ENCODE peak calls at places on chromosomes 13 and 19, in eight cellular contexts. One of them, this sample, is unnamed.

GRCh38 chr13:31394491-31394890 is 194.7 kb downstream of the B3GLCT start:
- DNase-seq in A549: no peak
- DNase-seq in HCT116: no peak
- DNase-seq in hepatocyte: no peak
- DNase-seq in thoracic aorta: no peak
- DNase-seq in heart left ventricle: no peak
- DNase-seq in fibroblast of lung: no peak
- DNase-seq in IMR-90: no peak
- DNase-seq in this sample: no peak

GRCh38 chr19:39915101-39915847 is 19.2 kb downstream of the FCGBP start:
- DNase-seq in HCT116: no peak
- DNase-seq in thoracic aorta: no peak
- DNase-seq in hepatocyte: peak; percentile 2
- DNase-seq in A549: no peak
- DNase-seq in IMR-90: no peak
- DNase-seq in heart left ventricle: no peak
- DNase-seq in fibroblast of lung: no peak
- DNase-seq in this sample: no peak

GRCh38 chr19:53896682-53897081 is 12.4 kb upstream of the CACNG7 start:
- DNase-seq in HCT116: no peak
- DNase-seq in fibroblast of lung: no peak
- DNase-seq in IMR-90: no peak
- DNase-seq in thoracic aorta: no peak
- DNase-seq in hepatocyte: no peak
- DNase-seq in A549: no peak
- DNase-seq in heart left ventricle: no peak
- DNase-seq in this sample: no peak

GRCh38 chr13:52001120-52001731 is 10.0 kb downstream of the ATP7B start:
- DNase-seq in HCT116: peak; percentile 32
- DNase-seq in thoracic aorta: no peak
- DNase-seq in IMR-90: peak; percentile 49
- DNase-seq in hepatocyte: peak; percentile 54
- DNase-seq in A549: peak; percentile 46
- DNase-seq in fibroblast of lung: peak; percentile 71
- DNase-seq in heart left ventricle: no peak
- DNase-seq in this sample: no peak

GRCh38 chr19:35977446-35978222 is 17.4 kb upstream of the SDHAF1 start:
- DNase-seq in fibroblast of lung: no peak
- DNase-seq in thoracic aorta: no peak
- DNase-seq in hepatocyte: no peak
- DNase-seq in HCT116: peak; percentile 45
- DNase-seq in IMR-90: no peak
- DNase-seq in A549: peak; percentile 66
- DNase-seq in heart left ventricle: no peak
- DNase-seq in this sample: no peak

GRCh38 chr19:3932931-3933810 is at the start of gene NMRK2:
- DNase-seq in IMR-90: no peak
- DNase-seq in HCT116: no peak
- DNase-seq in thoracic aorta: no peak
- DNase-seq in hepatocyte: peak; percentile 51
- DNase-seq in fibroblast of lung: no peak
- DNase-seq in heart left ventricle: peak; percentile 71
- DNase-seq in A549: no peak
- DNase-seq in this sample: no peak

GRCh38 chr19:32483574-32483973 is 78.0 kb downstream of the DPY19L3 start:
- DNase-seq in IMR-90: no peak
- DNase-seq in thoracic aorta: no peak
- DNase-seq in HCT116: no peak
- DNase-seq in fibroblast of lung: no peak
- DNase-seq in heart left ventricle: no peak
- DNase-seq in A549: no peak
- DNase-seq in hepatocyte: no peak
- DNase-seq in this sample: no peak

GRCh38 chr13:71408416-71408815 is 458.6 kb downstream of the DACH1 start:
- DNase-seq in A549: no peak
- DNase-seq in HCT116: no peak
- DNase-seq in fibroblast of lung: no peak
- DNase-seq in IMR-90: no peak
- DNase-seq in thoracic aorta: no peak
- DNase-seq in hepatocyte: no peak
- DNase-seq in heart left ventricle: no peak
- DNase-seq in this sample: no peak

GRCh38 chr13:26440111-26440510 is 117.4 kb upstream of the WASF3 start:
- DNase-seq in thoracic aorta: no peak
- DNase-seq in HCT116: no peak
- DNase-seq in heart left ventricle: no peak
- DNase-seq in fibroblast of lung: no peak
- DNase-seq in hepatocyte: no peak
- DNase-seq in A549: no peak
- DNase-seq in IMR-90: peak; percentile 33
- DNase-seq in this sample: no peak

GRCh38 chr13:26020536-26021290 is 31.1 kb downstream of the SHISA2 start:
- DNase-seq in heart left ventricle: no peak
- DNase-seq in fibroblast of lung: no peak
- DNase-seq in thoracic aorta: no peak
- DNase-seq in A549: no peak
- DNase-seq in hepatocyte: no peak
- DNase-seq in HCT116: no peak
- DNase-seq in IMR-90: no peak
- DNase-seq in this sample: no peak

GRCh38 chr19:40234429-40235237 is 8.1 kb upstream of the CCNP start:
- DNase-seq in HCT116: no peak
- DNase-seq in IMR-90: no peak
- DNase-seq in fibroblast of lung: no peak
- DNase-seq in thoracic aorta: no peak
- DNase-seq in A549: no peak
- DNase-seq in heart left ventricle: no peak
- DNase-seq in hepatocyte: no peak
- DNase-seq in this sample: no peak

GRCh38 chr19:40542197-40542859 is 34.3 kb upstream of the SHKBP1 start:
- DNase-seq in A549: no peak
- DNase-seq in fibroblast of lung: peak; percentile 96
- DNase-seq in IMR-90: peak; percentile 60
- DNase-seq in hepatocyte: peak; percentile 44
- DNase-seq in heart left ventricle: peak; percentile 74
- DNase-seq in HCT116: no peak
- DNase-seq in thoracic aorta: peak; percentile 26
- DNase-seq in this sample: peak; percentile 88

GRCh38 chr19:862529-863304 is 3.3 kb downstream of the CFD start:
- DNase-seq in fibroblast of lung: peak; percentile 56
- DNase-seq in IMR-90: peak; percentile 17
- DNase-seq in hepatocyte: peak; percentile 65
- DNase-seq in HCT116: no peak
- DNase-seq in heart left ventricle: no peak
- DNase-seq in thoracic aorta: no peak
- DNase-seq in A549: no peak
- DNase-seq in this sample: no peak

GRCh38 chr13:106610511-106610910 is 42.6 kb upstream of the ARGLU1 start:
- DNase-seq in IMR-90: peak; percentile 82
- DNase-seq in thoracic aorta: no peak
- DNase-seq in A549: no peak
- DNase-seq in heart left ventricle: no peak
- DNase-seq in hepatocyte: peak; percentile 42
- DNase-seq in fibroblast of lung: peak; percentile 26
- DNase-seq in HCT116: no peak
- DNase-seq in this sample: no peak

GRCh38 chr13:58587183-58587582 is 955.6 kb downstream of the PCDH17 start:
- DNase-seq in IMR-90: no peak
- DNase-seq in HCT116: no peak
- DNase-seq in fibroblast of lung: no peak
- DNase-seq in hepatocyte: no peak
- DNase-seq in A549: no peak
- DNase-seq in thoracic aorta: no peak
- DNase-seq in heart left ventricle: no peak
- DNase-seq in this sample: no peak

GRCh38 chr19:47260476-47260875 is 4.2 kb downstream of the CCDC9 start:
- DNase-seq in HCT116: no peak
- DNase-seq in IMR-90: no peak
- DNase-seq in fibroblast of lung: no peak
- DNase-seq in thoracic aorta: no peak
- DNase-seq in A549: no peak
- DNase-seq in hepatocyte: no peak
- DNase-seq in heart left ventricle: no peak
- DNase-seq in this sample: no peak

GRCh38 chr19:18969953-18970659 is 29.1 kb upstream of the HOMER3 start:
- DNase-seq in thoracic aorta: no peak
- DNase-seq in IMR-90: no peak
- DNase-seq in fibroblast of lung: no peak
- DNase-seq in heart left ventricle: no peak
- DNase-seq in hepatocyte: no peak
- DNase-seq in HCT116: no peak
- DNase-seq in A549: no peak
- DNase-seq in this sample: no peak

GRCh38 chr19:40693150-40693788 is 2.8 kb upstream of the NUMBL start:
- DNase-seq in fibroblast of lung: no peak
- DNase-seq in thoracic aorta: no peak
- DNase-seq in hepatocyte: no peak
- DNase-seq in heart left ventricle: no peak
- DNase-seq in HCT116: no peak
- DNase-seq in A549: no peak
- DNase-seq in IMR-90: no peak
- DNase-seq in this sample: no peak

GRCh38 chr13:21576424-21576823 is 27.5 kb downstream of the MICU2 start:
- DNase-seq in HCT116: no peak
- DNase-seq in fibroblast of lung: peak; percentile 14
- DNase-seq in IMR-90: peak; percentile 33
- DNase-seq in heart left ventricle: no peak
- DNase-seq in hepatocyte: no peak
- DNase-seq in thoracic aorta: no peak
- DNase-seq in A549: no peak
- DNase-seq in this sample: no peak
- H3K27ac ChIP-seq in HCT116: no peak overlapping the region
- H3K27ac ChIP-seq in fibroblast of lung: no peak overlapping the region
- H3K27ac ChIP-seq in IMR-90: no peak overlapping the region
- H3K27ac ChIP-seq in heart left ventricle: no peak overlapping the region
- H3K27ac ChIP-seq in hepatocyte: no peak overlapping the region
- H3K27ac ChIP-seq in thoracic aorta: no peak overlapping the region
- H3K27ac ChIP-seq in A549: no peak overlapping the region
- H3K27ac ChIP-seq in this sample: no peak overlapping the region

DNA sequence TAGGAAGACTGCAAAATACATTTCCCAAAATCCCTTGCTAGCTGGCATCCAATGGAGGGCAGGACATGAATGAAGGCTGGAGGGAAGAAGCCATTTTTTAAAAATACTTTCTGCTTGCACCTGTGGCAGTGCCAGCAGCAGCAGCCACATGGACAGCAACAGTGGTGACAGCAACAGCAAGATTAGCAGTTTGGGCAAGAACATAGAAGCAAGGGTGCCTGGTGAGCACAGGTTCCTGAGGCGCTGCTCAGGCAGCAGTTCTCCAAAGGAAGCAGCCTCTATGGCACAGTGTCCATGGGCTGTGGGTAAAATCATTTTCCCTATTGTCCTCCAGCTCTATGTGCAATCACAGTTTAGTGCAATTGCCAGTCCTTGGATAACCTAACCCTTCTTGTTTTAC is 1.3 kb upstream of the FAM216B start:
- DNase-seq in hepatocyte: no peak
- DNase-seq in thoracic aorta: no peak
- DNase-seq in heart left ventricle: no peak
- DNase-seq in A549: no peak
- DNase-seq in IMR-90: no peak
- DNase-seq in HCT116: no peak
- DNase-seq in fibroblast of lung: no peak
- DNase-seq in this sample: no peak
- H3K4me3 ChIP-seq in hepatocyte: no peak overlapping the region
- H3K4me3 ChIP-seq in thoracic aorta: no peak overlapping the region
- H3K4me3 ChIP-seq in heart left ventricle: no peak overlapping the region
- H3K4me3 ChIP-seq in A549: no peak overlapping the region
- H3K4me3 ChIP-seq in IMR-90: no peak overlapping the region
- H3K4me3 ChIP-seq in HCT116: no peak overlapping the region
- H3K4me3 ChIP-seq in fibroblast of lung: no peak overlapping the region
- H3K4me3 ChIP-seq in this sample: no peak overlapping the region

GRCh38 chr13:102197193-102197592 is 204.7 kb downstream of the FGF14 start:
- DNase-seq in heart left ventricle: no peak
- DNase-seq in fibroblast of lung: peak; percentile 63
- DNase-seq in hepatocyte: no peak
- DNase-seq in HCT116: no peak
- DNase-seq in IMR-90: peak; percentile 8
- DNase-seq in thoracic aorta: no peak
- DNase-seq in A549: no peak
- DNase-seq in this sample: no peak
- TF ChIP-seq CTCF in heart left ventricle: peak; percentile 29
- TF ChIP-seq CTCF in fibroblast of lung: peak; percentile 55
- TF ChIP-seq CTCF in hepatocyte: no peak
- TF ChIP-seq CTCF in HCT116: no peak
- TF ChIP-seq CTCF in IMR-90: peak; percentile 23
- TF ChIP-seq CTCF in thoracic aorta: no peak
- TF ChIP-seq CTCF in A549: no peak
- TF ChIP-seq CTCF in this sample: no peak

DNA sequence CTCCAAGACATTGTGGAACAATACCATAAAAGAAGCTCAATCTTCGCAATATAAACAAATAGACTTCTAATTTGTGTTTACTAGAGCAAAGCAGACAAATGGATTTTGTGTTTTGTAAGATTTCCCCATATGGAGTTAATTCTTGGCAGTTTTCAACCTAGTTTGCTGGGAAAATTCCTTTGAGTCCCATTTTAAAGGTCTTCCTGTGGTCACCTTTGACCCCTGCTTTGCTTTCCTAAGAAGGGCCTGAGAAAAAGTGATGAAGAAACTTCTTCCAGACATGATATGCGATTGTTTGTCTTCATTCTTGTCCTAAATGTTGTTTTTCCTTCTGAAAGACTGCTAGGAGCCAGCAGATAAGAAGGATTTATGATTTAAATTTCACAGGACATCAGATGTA is 276.5 kb downstream of the LHFPL6 start:
- DNase-seq in fibroblast of lung: peak; percentile 66
- DNase-seq in hepatocyte: no peak
- DNase-seq in A549: no peak
- DNase-seq in IMR-90: no peak
- DNase-seq in heart left ventricle: no peak
- DNase-seq in thoracic aorta: no peak
- DNase-seq in HCT116: no peak
- DNase-seq in this sample: no peak
- H3K27ac ChIP-seq in fibroblast of lung: no peak overlapping the region
- H3K27ac ChIP-seq in hepatocyte: no peak overlapping the region
- H3K27ac ChIP-seq in A549: no peak overlapping the region
- H3K27ac ChIP-seq in IMR-90: no peak overlapping the region
- H3K27ac ChIP-seq in heart left ventricle: no peak overlapping the region
- H3K27ac ChIP-seq in thoracic aorta: no peak overlapping the region
- H3K27ac ChIP-seq in HCT116: no peak overlapping the region
- H3K27ac ChIP-seq in this sample: no peak overlapping the region